ENCODE peak calls at places on chromosomes 16 and 17, in five cellular contexts. F is colonic mucosa, I is breast epithelium, N is mesenchymal stem cell, W is left ventricle myocardium inferior. B is an unnamed sample.

GRCh38 chr17:81398170-81398854 is 3.1 kb downstream of the BAHCC1 start:
- DNase-seq in F (peak), W (peak), N (peak), I (no peak), B (no peak)

GRCh38 chr16:28218109-28218508 is 6.3 kb upstream of the XPO6 start:
- DNase-seq in W (no peak), I (no peak), F (peak), N (peak), B (no peak)

GRCh38 chr17:45257115-45257514 is 4.8 kb downstream of the SPATA32 start:
- DNase-seq in N (no peak), I (no peak), W (no peak), F (no peak), B (no peak)

GRCh38 chr16:56623637-56624036 is 1.9 kb upstream of the MT1E start:
- DNase-seq in I (no peak), N (no peak), F (no peak), W (no peak), B (no peak)

GRCh38 chr17:10790491-10791401 is 13.2 kb downstream of the TMEM238L start:
- DNase-seq in I (no peak), N (no peak), F (no peak), W (no peak), B (no peak)

GRCh38 chr17:66467766-66468165 is 165.4 kb downstream of the PRKCA start:
- DNase-seq in I (no peak), W (no peak), N (peak), F (no peak), B (no peak)

GRCh38 chr16:79307214-79307613 is 293.3 kb downstream of the MAF start:
- DNase-seq in I (no peak), N (no peak), W (peak), F (peak), B (no peak)

GRCh38 chr16:17320009-17320408 is 150.8 kb downstream of the XYLT1 start:
- DNase-seq in I (no peak), N (no peak), F (no peak), W (no peak), B (no peak)

GRCh38 chr16:84690088-84690819 is 9.5 kb upstream of the USP10 start:
- DNase-seq in I (no peak), W (no peak), N (no peak), F (no peak), B (no peak)

GRCh38 chr17:49575524-49576120 is at the start of gene NXPH3:
- DNase-seq in N (peak), F (peak), W (peak), I (peak), B (no peak)

GRCh38 chr17:43721537-43722268 is 36.9 kb downstream of the SOST start:
- DNase-seq in W (no peak), N (peak), F (no peak), I (no peak), B (no peak)

GRCh38 chr16:53156516-53156915 is 101.7 kb downstream of the CHD9 start:
- DNase-seq in N (no peak), I (no peak), W (no peak), F (no peak), B (no peak)

GRCh38 chr16:7270006-7270405 is 62.6 kb upstream of the RBFOX1 start:
- DNase-seq in W (no peak), F (no peak), I (no peak), N (no peak), B (no peak)
- H3K27ac ChIP-seq in W (no peak), F (no peak), I (no peak), N (no peak), B (no peak)

GRCh38 chr16:2874584-2875362 is 8.2 kb upstream of the FLYWCH2 start:
- DNase-seq in W (peak), F (peak), I (peak), N (peak), B (peak)
- H3K4me3 ChIP-seq in W (no peak), F (no peak), I (no peak), N (no peak), B (no peak)

DNA sequence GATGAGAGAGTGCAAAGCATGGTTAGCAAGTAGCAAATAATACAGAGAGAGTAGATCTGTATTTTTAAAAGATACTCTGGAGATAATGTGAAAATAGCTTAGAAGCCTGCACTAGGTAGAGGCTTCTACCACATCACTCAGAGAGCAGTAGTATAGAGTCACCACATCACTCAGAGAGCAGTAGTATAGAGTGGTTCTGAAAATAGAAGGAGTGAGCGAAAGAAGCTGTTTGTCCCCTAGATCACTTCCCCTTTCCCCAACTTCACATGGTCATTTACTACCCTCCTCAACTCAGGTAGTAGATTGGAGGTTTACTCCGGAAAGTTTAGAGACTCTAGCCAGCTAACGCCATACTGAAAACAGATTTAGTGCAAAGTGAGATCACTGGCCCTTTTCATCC is 17.1 kb downstream of the DGKE start:
- DNase-seq in F (no peak), N (no peak), I (no peak), W (no peak), B (no peak)
- H3K27ac ChIP-seq in F (no peak), N (no peak), I (no peak), W (peak), B (no peak)

GRCh38 chr17:48054238-48055185 is 6.4 kb downstream of the NFE2L1 start:
- DNase-seq in N (peak), W (peak), F (peak), I (peak), B (no peak)
- H3K4me3 ChIP-seq in N (peak), W (peak), F (no peak), I (peak), B (peak)

GRCh38 chr16:64253114-64253513 is 868.7 kb downstream of the CDH11 start:
- DNase-seq in F (no peak), W (no peak), I (no peak), N (no peak), B (no peak)
- H3K27ac ChIP-seq in F (no peak), W (peak), I (no peak), N (no peak), B (no peak)

DNA sequence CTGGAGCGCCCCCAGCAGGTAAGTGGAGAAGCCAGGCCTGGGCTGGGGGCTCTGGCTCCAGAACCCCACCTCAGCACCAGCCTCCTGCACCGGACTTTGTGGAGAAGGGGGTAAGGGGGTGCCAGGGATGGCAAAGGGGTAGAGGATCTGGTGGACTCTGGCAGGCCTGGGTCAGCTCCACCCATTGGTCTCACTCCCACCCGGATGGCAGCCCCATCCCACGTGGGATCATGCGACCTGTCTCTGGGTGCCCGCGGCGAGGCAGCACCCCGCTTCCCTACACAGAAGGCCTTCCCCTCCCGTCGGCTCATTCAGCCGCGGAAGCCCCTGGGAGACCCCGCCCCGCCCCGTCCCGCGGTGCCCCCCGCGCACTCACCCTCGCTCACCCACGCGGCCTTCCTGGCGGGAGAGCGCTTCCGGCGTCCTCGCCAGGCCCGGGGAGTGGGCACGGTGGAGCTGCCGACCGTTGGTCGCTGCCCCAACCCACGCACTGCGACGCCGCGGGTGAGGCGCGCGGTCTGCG is 498 bp upstream of the PLEKHG4 start:
- DNase-seq in I (no peak), N (peak), F (peak), W (no peak), B (no peak)
- H3K4me3 ChIP-seq in I (peak), N (peak), F (peak), W (peak), B (peak)

GRCh38 chr16:69935278-69935711 is 15.8 kb upstream of the CLEC18A start:
- DNase-seq in F (no peak), N (no peak), W (no peak), I (no peak), B (peak)

GRCh38 chr16:69935740-69936139 is 15.4 kb upstream of the CLEC18A start:
- DNase-seq in N (no peak), F (no peak), W (no peak), I (no peak), B (no peak)

GRCh38 chr16:69936751-69937211 is 14.4 kb upstream of the CLEC18A start:
- DNase-seq in F (no peak), I (no peak), N (no peak), W (no peak), B (no peak)

GRCh38 chr16:69937465-69937951 is 13.6 kb upstream of the CLEC18A start:
- DNase-seq in N (peak), I (no peak), W (no peak), F (no peak), B (no peak)

DNA sequence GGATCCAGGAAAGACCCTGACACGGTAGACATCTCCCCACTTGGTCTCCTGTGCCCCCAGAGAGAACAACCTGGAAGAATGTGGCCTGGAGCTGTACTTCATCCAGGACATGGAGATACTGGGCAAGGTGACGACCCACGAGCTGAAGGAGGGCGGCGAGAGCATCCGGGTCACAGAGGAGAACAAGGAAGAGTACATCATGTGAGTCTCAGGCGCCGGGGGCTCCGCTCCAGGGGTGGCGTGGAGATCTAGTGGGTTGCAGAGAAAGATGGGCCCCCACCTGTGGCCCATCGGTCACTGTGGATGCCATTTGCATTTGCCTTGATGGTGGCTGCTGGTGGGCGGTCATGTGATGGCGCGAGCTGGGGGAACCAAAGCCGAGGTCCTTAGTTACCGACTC is 14.9 kb upstream of the CLEC18A start:
- DNase-seq in N (no peak), I (no peak), F (no peak), W (no peak), B (no peak)
- H3K27ac ChIP-seq in N (no peak), I (no peak), F (no peak), W (no peak), B (peak)